ENCODE peak calls at places on chromosomes 7 and 10, in five cellular contexts. A, S, E, F and Z are unnamed samples.

GRCh38 chr7:55969391-55969790 is 5.0 kb downstream of the NIPSNAP2 start:
- DNase-seq in S (no peak), E (no peak), A (no peak), F (no peak), Z (no peak)

GRCh38 chr7:38306914-38307313 is 33.5 kb upstream of the TARP start:
- DNase-seq in A (no peak), E (no peak), F (no peak), S (no peak), Z (no peak)

GRCh38 chr7:88218836-88219605 is 817 bp downstream of the SRI start:
- DNase-seq in A (peak), F (peak), E (peak), S (peak), Z (peak)

GRCh38 chr7:77479536-77480088 is 57.5 kb upstream of the PTPN12 start:
- DNase-seq in E (no peak), S (no peak), F (no peak), A (no peak), Z (no peak)

GRCh38 chr10:108783897-108784296 is 1139.4 kb downstream of the XPNPEP1 start:
- DNase-seq in F (peak), A (no peak), S (peak), E (no peak), Z (peak)

GRCh38 chr7:100472854-100473499 is 6.0 kb downstream of the TSC22D4 start:
- DNase-seq in E (no peak), S (peak), F (no peak), A (peak), Z (peak)

GRCh38 chr10:73554729-73555128 is 36.4 kb downstream of the USP54 start:
- DNase-seq in S (no peak), A (no peak), E (no peak), F (no peak), Z (no peak)

GRCh38 chr7:125338110-125338509 is 408.5 kb upstream of the POT1 start:
- DNase-seq in E (no peak), F (no peak), S (no peak), A (no peak), Z (no peak)

GRCh38 chr10:87925570-87925969 is 62.1 kb downstream of the PTEN start:
- DNase-seq in S (no peak), A (no peak), E (no peak), F (no peak), Z (peak)

GRCh38 chr7:117834983-117835664 is 38.1 kb downstream of the CTTNBP2 start:
- DNase-seq in A (no peak), S (no peak), F (no peak), E (no peak), Z (no peak)

GRCh38 chr10:50600286-50600685 is 23.5 kb downstream of the SGMS1 start:
- DNase-seq in F (no peak), A (no peak), E (no peak), S (no peak), Z (no peak)

GRCh38 chr7:157989611-157990010 is 598.0 kb downstream of the PTPRN2 start:
- DNase-seq in F (no peak), A (no peak), S (no peak), E (no peak), Z (no peak)

GRCh38 chr10:50373821-50374501 is 122.6 kb upstream of the ASAH2 start:
- DNase-seq in E (no peak), A (no peak), F (no peak), S (no peak), Z (peak)

GRCh38 chr10:116088985-116089384 is 184.0 kb downstream of the GFRA1 start:
- DNase-seq in E (no peak), S (no peak), F (no peak), A (no peak), Z (no peak)

GRCh38 chr7:156156734-156157408 is 344.6 kb upstream of the SHH start:
- DNase-seq in F (no peak), A (no peak), E (no peak), S (no peak), Z (no peak)
- TF ChIP-seq CTCF in F (peak), A (no peak), E (no peak), S (no peak), Z (no peak)

GRCh38 chr7:34123316-34123715 is 218.0 kb downstream of the BMPER start:
- DNase-seq in F (no peak), E (no peak), A (no peak), S (no peak), Z (no peak)
- H3K4me3 ChIP-seq in F (no peak), E (no peak), A (no peak), S (no peak), Z (no peak)

DNA sequence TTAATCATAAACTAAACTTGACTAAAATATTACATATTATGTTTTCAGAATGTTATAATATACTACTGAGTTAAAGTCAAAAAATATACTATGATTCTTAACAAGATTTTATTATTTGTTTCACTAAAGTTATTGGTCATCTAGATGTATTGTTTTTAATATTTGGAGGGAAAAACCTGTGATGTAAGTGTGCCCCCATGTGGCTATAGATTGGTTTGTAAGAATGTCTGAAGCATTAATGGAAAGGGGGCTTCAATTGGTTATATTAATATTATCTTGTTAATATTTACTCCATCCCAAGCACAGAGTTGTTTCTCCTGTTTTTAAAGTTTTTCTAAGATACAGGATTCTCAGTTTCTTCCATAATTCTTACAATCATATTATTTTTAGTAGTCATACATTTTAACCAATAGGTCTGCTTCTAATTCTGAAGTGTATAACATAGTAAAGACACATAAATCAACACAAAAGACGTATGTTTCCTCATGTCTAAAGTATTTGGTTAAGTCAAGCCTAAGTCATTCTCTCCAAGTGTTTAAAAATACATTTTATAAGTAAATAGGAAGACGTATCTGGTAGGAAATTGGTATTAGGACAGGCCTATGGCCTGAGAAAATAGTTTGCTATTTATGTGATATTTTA is 58.0 kb downstream of the GNAT3 start:
- DNase-seq in S (peak), E (no peak), F (no peak), A (no peak), Z (peak)
- TF ChIP-seq CTCF in S (peak), E (no peak), F (peak), A (peak), Z (peak)

DNA sequence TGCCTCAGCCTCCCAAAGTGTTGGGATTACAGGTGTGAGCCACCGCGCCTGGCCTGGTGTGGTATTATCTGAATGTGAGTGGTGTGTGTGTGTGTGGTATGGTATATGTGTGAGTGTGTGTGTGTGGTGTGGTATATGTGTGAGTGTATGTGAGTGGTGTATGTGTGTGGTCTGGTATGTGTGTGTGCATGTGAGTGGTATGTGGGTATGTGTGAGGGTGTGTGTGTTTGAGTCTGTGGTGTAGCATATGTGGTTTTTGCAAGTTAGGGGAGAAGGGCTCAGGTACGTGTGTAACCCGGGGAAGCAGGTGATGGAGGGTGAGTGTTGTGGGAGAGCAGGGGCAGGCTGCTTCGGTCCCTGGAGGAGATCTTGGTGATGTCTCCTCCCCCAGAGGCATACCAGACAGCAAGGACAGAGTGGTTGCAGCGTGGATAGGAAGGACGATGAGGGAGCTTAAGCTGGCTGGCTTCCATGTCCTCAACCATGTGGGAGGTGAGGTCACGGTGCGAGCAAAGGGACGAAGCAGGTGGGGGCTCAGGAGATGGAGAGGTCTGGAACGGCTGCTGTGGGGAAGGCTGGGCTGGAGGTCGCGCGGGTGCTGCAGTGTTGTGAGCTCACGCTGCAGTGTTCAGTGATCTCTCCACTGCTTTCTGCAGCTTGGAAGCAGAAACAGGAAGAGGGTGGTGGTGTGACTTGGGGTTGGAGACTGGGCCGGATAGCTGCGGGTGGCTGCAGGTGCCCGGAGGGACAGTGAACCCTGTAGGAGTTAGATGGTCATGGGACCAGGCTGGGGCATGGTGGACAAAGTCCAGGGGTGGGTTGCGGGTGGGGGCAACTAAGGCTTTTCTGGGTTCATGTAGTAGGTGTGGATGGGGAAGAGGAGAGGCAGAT is 5.0 kb downstream of the ZYX start:
- DNase-seq in A (peak), E (peak), S (no peak), F (no peak), Z (peak)
- H3K4me3 ChIP-seq in A (peak), E (peak), S (peak), F (peak), Z (peak)